ENCODE peak calls at places on chromosomes 6 and 20, in five cellular contexts. F is Kasumi-1; Y is stimulated activated CD4-positive, alpha-beta T cell treated with anti-CD3 and anti-CD28 coated beads, Interleukin-1b, Interleukin-23, amount 100 ng/mL, for 1 hour; K is mesenteric fat pad; N is HEK293T. L is an unnamed sample.

GRCh38 chr6:157893238-157893637 is 70.2 kb downstream of the SNX9 start:
- DNase-seq in Y (peak; percentile 19), N (no peak), F (no peak), K (no peak), L (no peak)

GRCh38 chr6:36820700-36821580 is 18.3 kb downstream of the CPNE5 start:
- DNase-seq in F (no peak), Y (no peak), N (no peak), K (no peak), L (no peak)

GRCh38 chr6:99364026-99364425 is 14.6 kb upstream of the FAXC start:
- DNase-seq in Y (no peak), F (no peak), K (no peak), N (no peak), L (no peak)

GRCh38 chr20:330233-331149 is 5.1 kb downstream of the SOX12 start:
- DNase-seq in N (peak; percentile 68), K (no peak), Y (no peak), F (peak; percentile 86), L (peak; percentile 49)

GRCh38 chr20:46651091-46651962 is at the start of gene SLC13A3:
- DNase-seq in Y (no peak), F (no peak), N (no peak), K (no peak), L (no peak)

GRCh38 chr6:125939026-125939425 is 17.5 kb upstream of the HINT3 start:
- DNase-seq in N (no peak), Y (no peak), K (no peak), F (no peak), L (no peak)

GRCh38 chr6:45625191-45625664 is 247.5 kb upstream of the SUPT3H start:
- DNase-seq in F (no peak), N (no peak), K (no peak), Y (no peak), L (no peak)

GRCh38 chr20:49905415-49906091 is 9.8 kb downstream of the SPATA2 start:
- DNase-seq in N (no peak), Y (no peak), K (peak; percentile 68), F (no peak), L (no peak)

GRCh38 chr6:87724994-87725811 is 23.2 kb upstream of the AKIRIN2 start:
- DNase-seq in Y (no peak), N (no peak), K (no peak), F (no peak), L (no peak)

GRCh38 chr6:14642106-14642505 is 524.5 kb downstream of the CD83 start:
- DNase-seq in N (no peak), K (no peak), Y (no peak), F (no peak), L (no peak)

GRCh38 chr6:110180228-110181008 is at the start of gene CDC40:
- DNase-seq in K (peak; percentile 90), F (peak; percentile 94), N (peak; percentile 67), Y (no peak), L (peak; percentile 46)

GRCh38 chr20:25031241-25031640 is 26.7 kb downstream of the ACSS1 start:
- DNase-seq in Y (no peak), K (no peak), F (no peak), N (no peak), L (no peak)

GRCh38 chr6:56370591-56371198 is 123.3 kb upstream of the COL21A1 start:
- DNase-seq in F (peak; percentile 81), Y (no peak), N (no peak), K (no peak), L (no peak)

GRCh38 chr20:59939879-59940128 is 301 bp downstream of the PPP1R3D start:
- DNase-seq in Y (no peak), K (no peak), N (peak; percentile 19), F (no peak), L (no peak)

GRCh38 chr6:165835410-165835851 is 172.4 kb upstream of the PDE10A start:
- DNase-seq in F (no peak), N (no peak), K (no peak), Y (no peak), L (no peak)

GRCh38 chr6:158009935-158010585 is 28.4 kb downstream of the SYNJ2 start:
- DNase-seq in K (no peak), F (no peak), N (no peak), Y (no peak), L (no peak)

GRCh38 chr6:3749991-3750323 is 1.6 kb downstream of the PXDC1 start:
- DNase-seq in N (no peak), K (no peak), F (no peak), Y (no peak), L (no peak)

GRCh38 chr6:14796974-14797762 is 448.7 kb upstream of the JARID2 start:
- DNase-seq in Y (no peak), F (no peak), K (no peak), N (no peak), L (no peak)

L was measured in central memory CD8-positive, alpha-beta T cell.